ENCODE peak calls at places on chromosomes 11 and 22, in five cellular contexts. B is stimulated activated CD4-positive, alpha-beta T cell treated with anti-CD3 and anti-CD28 coated beads, Interleukin-12 subunit alpha, Interleukin-12 subunit beta, amount 100 ng/mL, for 4 hours; X is NCI-H774; U is GM12865; H is activated naive CD8-positive, alpha-beta T cell treated with anti-CD3 and anti-CD28 coated beads, Interleukin-2, amount 50 U/mL, for 24 hours. M is an unnamed sample.

GRCh38 chr11:64094463-64095223 is 58.9 kb downstream of the FLRT1 start:
- DNase-seq in B (no peak), X (no peak), U (no peak), H (no peak), M (peak)

GRCh38 chr11:46363455-46363920 is 16.2 kb downstream of the DGKZ start:
- DNase-seq in B (no peak), X (no peak), U (no peak), H (no peak), M (peak)

GRCh38 chr11:74671520-74672196 is 59.6 kb downstream of the CHRDL2 start:
- DNase-seq in B (no peak), X (no peak), U (no peak), H (no peak), M (peak)

GRCh38 chr11:35011389-35011788 is 95.0 kb downstream of the PDHX start:
- DNase-seq in B (no peak), X (no peak), U (no peak), H (no peak), M (peak)

GRCh38 chr11:61834278-61835004 is 6.3 kb downstream of the FADS2 start:
- DNase-seq in B (no peak), X (no peak), U (peak), H (peak), M (peak)

GRCh38 chr22:35977136-35977535 is 51.5 kb downstream of the RBFOX2 start:
- DNase-seq in B (no peak), X (no peak), U (no peak), H (no peak), M (no peak)

GRCh38 chr11:74138572-74138971 is 32.2 kb downstream of the C2CD3 start:
- DNase-seq in B (no peak), X (peak), U (no peak), H (no peak), M (peak)

GRCh38 chr11:114082415-114082748 is 22.9 kb downstream of the ZBTB16 start:
- DNase-seq in B (no peak), X (no peak), U (no peak), H (no peak), M (no peak)

GRCh38 chr22:31343235-31344191 is 2.6 kb downstream of the PATZ1 start:
- DNase-seq in B (peak), X (peak), U (peak), H (peak), M (peak)

GRCh38 chr11:22938691-22939090 is 78.4 kb upstream of the CCDC179 start:
- DNase-seq in B (no peak), X (no peak), U (no peak), H (no peak), M (no peak)

GRCh38 chr11:132126973-132127900 is 756.8 kb downstream of the NTM start:
- DNase-seq in B (no peak), X (peak), U (peak), H (no peak), M (peak)

GRCh38 chr11:60985991-60986915 is 14.8 kb downstream of the CD6 start:
- DNase-seq in B (peak), X (no peak), U (peak), H (peak), M (peak)

GRCh38 chr11:68015467-68015866 is 5.3 kb downstream of the ALDH3B1 start:
- DNase-seq in B (no peak), X (no peak), U (no peak), H (no peak), M (no peak)

GRCh38 chr22:31192513-31192912 is 19.6 kb upstream of the LIMK2 start:
- DNase-seq in B (no peak), X (no peak), U (no peak), H (no peak), M (no peak)